ENCODE peak calls at places on chromosomes 7 and 10, in seven cellular contexts. Y is Panc1; R is CD4-positive, alpha-beta memory T cell; Z is iPS DF 6.9; O is psoas muscle; N is fibroblast of villous mesenchyme; E is adrenal gland. W is an unnamed sample.
A peak's percentile ranks its signal among the peaks of the same experiment; 100 is the strongest.

GRCh38 chr10:122495406-122496340 is 34.3 kb downstream of the HTRA1 start:
- DNase-seq in Y (no peak), R (peak; percentile 37), Z (no peak), O (peak; percentile 51), N (no peak), E (no peak), W (no peak)

GRCh38 chr10:14555806-14556205 is 218.9 kb downstream of the FAM107B start:
- DNase-seq in Y (no peak), R (no peak), Z (no peak), O (no peak), N (no peak), E (no peak), W (no peak)

GRCh38 chr10:80122110-80122710 is 10.3 kb upstream of the PLAC9 start:
- DNase-seq in Y (no peak), R (no peak), Z (no peak), O (no peak), N (no peak), E (no peak), W (no peak)

GRCh38 chr7:150879345-150879744 is 27.0 kb downstream of the AOC1 start:
- DNase-seq in Y (no peak), R (no peak), Z (no peak), O (no peak), N (no peak), E (no peak), W (peak; percentile 7)

GRCh38 chr7:30915751-30916150 is 4.1 kb downstream of the AQP1 start:
- DNase-seq in Y (no peak), R (no peak), Z (no peak), O (no peak), N (no peak), E (no peak), W (no peak)

GRCh38 chr7:115561341-115562110 is 469.0 kb downstream of the TFEC start:
- DNase-seq in Y (no peak), R (no peak), Z (no peak), O (no peak), N (peak; percentile 89), E (no peak), W (peak; percentile 10)

GRCh38 chr10:122417667-122418066 is 36.8 kb upstream of the ARMS2 start:
- DNase-seq in Y (no peak), R (no peak), Z (no peak), O (no peak), N (no peak), E (no peak), W (no peak)

GRCh38 chr10:118041316-118041715 is 5.4 kb downstream of the RAB11FIP2 start:
- DNase-seq in Y (no peak), R (no peak), Z (no peak), O (no peak), N (peak; percentile 29), E (no peak), W (no peak)

GRCh38 chr10:103395754-103396066 is 565 bp downstream of the ATP5MK start:
- DNase-seq in Y (no peak), R (no peak), Z (no peak), O (no peak), N (peak; percentile 42), E (no peak), W (no peak)

GRCh38 chr7:48035967-48036478 is 680 bp downstream of the C7orf57 start:
- DNase-seq in Y (no peak), R (no peak), Z (no peak), O (peak; percentile 35), N (peak; percentile 51), E (peak; percentile 24), W (no peak)

GRCh38 chr10:71225291-71226058 is 13.1 kb downstream of the UNC5B start:
- DNase-seq in Y (no peak), R (no peak), Z (no peak), O (no peak), N (no peak), E (no peak), W (no peak)

GRCh38 chr10:107913317-107914294 is 749.1 kb upstream of the SORCS1 start:
- DNase-seq in Y (no peak), R (no peak), Z (no peak), O (no peak), N (no peak), E (no peak), W (no peak)

GRCh38 chr7:137681657-137682562 is 164.9 kb downstream of the DGKI start:
- DNase-seq in Y (no peak), R (no peak), Z (no peak), O (no peak), N (peak; percentile 80), E (no peak), W (no peak)

GRCh38 chr10:20089884-20090283 is 273.7 kb downstream of the PLXDC2 start:
- DNase-seq in Y (no peak), R (no peak), Z (no peak), O (no peak), N (no peak), E (no peak), W (no peak)

GRCh38 chr7:11170863-11171568 is 197.3 kb downstream of the PHF14 start:
- DNase-seq in Y (no peak), R (no peak), Z (no peak), O (no peak), N (no peak), E (no peak), W (no peak)

GRCh38 chr7:74027683-74028320 is at the start of gene ELN:
- DNase-seq in Y (no peak), R (no peak), Z (no peak), O (peak; percentile 87), N (peak; percentile 34), E (no peak), W (no peak)

GRCh38 chr7:89770156-89770555 is 384.1 kb upstream of the STEAP1 start:
- DNase-seq in Y (no peak), R (no peak), Z (no peak), O (no peak), N (no peak), E (no peak), W (no peak)
- H3K4me3 ChIP-seq in Y (no peak overlapping the region), R (no peak overlapping the region), Z (no peak overlapping the region), O (no peak overlapping the region), N (no peak overlapping the region), E (no peak overlapping the region), W (no peak overlapping the region)

DNA sequence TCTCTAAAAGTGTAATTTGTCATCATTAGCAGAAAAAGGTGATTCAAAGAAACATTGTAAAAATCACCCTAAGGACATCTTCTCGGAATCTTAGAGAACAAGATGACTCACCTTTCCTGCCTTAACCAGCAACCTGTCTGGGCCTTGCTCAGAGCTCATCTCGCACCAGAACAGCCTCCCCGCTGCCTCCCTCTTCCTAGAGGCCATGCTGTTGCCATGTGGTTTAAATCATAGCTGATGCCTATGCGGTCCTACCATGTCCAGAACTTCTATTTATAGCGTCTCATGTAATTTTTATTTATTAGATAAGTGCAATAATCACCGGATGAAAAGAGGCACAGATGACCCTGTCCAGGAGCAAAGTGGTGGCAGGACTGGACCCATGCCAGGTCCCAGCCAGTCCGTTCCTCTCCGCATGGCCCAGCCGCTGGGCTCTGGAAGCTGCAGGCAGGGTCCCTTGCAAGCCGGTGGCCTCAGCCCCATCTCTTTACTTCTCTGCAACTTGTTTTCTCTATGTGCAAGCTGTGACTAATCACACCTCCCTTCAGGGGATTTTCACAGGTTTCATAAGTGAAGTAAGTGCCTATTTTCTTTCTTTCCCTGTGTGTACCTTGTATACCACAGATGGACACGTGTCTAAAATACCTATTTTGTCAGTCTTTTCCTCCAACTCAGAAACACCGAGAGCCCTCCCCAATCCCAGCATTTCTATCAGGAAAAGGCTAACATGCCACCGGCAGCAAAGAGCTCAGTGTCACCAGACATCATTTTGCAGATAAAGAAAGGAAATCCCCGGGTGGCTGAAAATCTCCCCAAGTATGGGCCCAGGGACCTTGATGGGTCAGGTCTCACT is 27.1 kb downstream of the KLF6 start:
- DNase-seq in Y (peak; percentile 53), R (peak; percentile 57), Z (no peak), O (no peak), N (no peak), E (no peak), W (no peak)
- H3K4me3 ChIP-seq in Y (no peak overlapping the region), R (peak overlapping the region; percentile 1), Z (no peak overlapping the region), O (no peak overlapping the region), N (no peak overlapping the region), E (no peak overlapping the region), W (no peak overlapping the region)

GRCh38 chr7:147978651-147979050 is 611.9 kb upstream of the C7orf33 start:
- DNase-seq in Y (no peak), R (no peak), Z (no peak), O (no peak), N (no peak), E (no peak), W (no peak)

GRCh38 chr7:147984265-147984664 is 606.3 kb upstream of the C7orf33 start:
- DNase-seq in Y (no peak), R (no peak), Z (no peak), O (no peak), N (no peak), E (no peak), W (no peak)

GRCh38 chr7:147982307-147982706 is 608.3 kb upstream of the C7orf33 start:
- DNase-seq in Y (no peak), R (no peak), Z (no peak), O (no peak), N (no peak), E (no peak), W (no peak)

DNA sequence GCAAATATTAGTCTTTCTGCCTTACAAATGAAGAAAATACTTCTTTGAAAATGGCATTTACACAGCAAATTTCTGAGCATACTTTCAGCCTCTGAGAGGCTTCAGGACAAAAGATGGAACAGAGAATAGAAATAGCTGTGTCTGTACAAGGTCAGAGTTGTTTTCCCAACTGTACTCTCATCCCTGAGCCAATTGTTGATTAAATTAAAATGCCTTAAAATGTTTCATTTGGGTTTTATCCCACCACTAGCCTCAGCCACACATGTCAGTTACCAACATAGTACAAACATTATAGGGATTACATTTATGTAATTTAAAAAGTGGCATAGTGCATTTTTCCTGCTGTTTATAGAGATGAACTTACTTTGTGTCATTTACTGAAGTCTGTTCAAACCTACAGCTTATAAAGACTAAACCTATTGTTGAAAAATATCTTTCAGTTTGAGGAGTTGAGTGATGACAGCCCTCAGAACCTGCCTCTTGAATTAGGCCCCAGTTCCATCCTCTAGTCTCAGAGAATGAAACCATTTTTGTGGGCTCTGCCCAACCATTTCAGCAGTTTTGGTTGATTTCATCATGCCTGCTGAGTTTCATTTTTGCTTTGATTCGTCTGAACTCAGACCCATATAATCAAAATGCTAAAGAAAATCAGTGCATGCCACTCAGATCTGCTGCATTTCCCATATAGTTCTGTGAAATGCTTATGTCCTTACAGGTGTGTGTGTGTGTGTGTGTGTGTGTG is 609.3 kb upstream of the C7orf33 start:
- DNase-seq in Y (no peak), R (no peak), Z (no peak), O (no peak), N (no peak), E (no peak), W (no peak)
- H3K4me3 ChIP-seq in Y (no peak overlapping the region), R (no peak overlapping the region), Z (no peak overlapping the region), O (no peak overlapping the region), N (no peak overlapping the region), E (no peak overlapping the region), W (no peak overlapping the region)

GRCh38 chr10:128326851-128327250 is 200.6 kb upstream of the MKI67 start:
- DNase-seq in Y (no peak), R (no peak), Z (no peak), O (no peak), N (no peak), E (no peak), W (no peak)
- H3K4me3 ChIP-seq in Y (no peak overlapping the region), R (no peak overlapping the region), Z (no peak overlapping the region), O (no peak overlapping the region), N (no peak overlapping the region), E (no peak overlapping the region), W (no peak overlapping the region)

GRCh38 chr7:39691821-39692220 is 68.4 kb downstream of the RALA start:
- DNase-seq in Y (no peak), R (no peak), Z (no peak), O (no peak), N (no peak), E (no peak), W (no peak)
- H3K4me3 ChIP-seq in Y (no peak overlapping the region), R (no peak overlapping the region), Z (no peak overlapping the region), O (no peak overlapping the region), N (no peak overlapping the region), E (no peak overlapping the region), W (no peak overlapping the region)

W was measured in HFF-Myc.